ENCODE peak calls at places on chromosomes 12 and 14, in five cellular contexts. B, Z, X, E and D are unnamed samples.

GRCh38 chr14:67137744-67138371 is 51.4 kb upstream of the GARIN2 start:
- DNase-seq in B (no peak), Z (peak), X (no peak), E (no peak), D (peak)

GRCh38 chr12:2510066-2510465 is 284.7 kb upstream of the FKBP4 start:
- DNase-seq in B (no peak), Z (no peak), X (no peak), E (no peak), D (no peak)

GRCh38 chr12:13539051-13539450 is 342.5 kb downstream of the EMP1 start:
- DNase-seq in B (no peak), Z (no peak), X (no peak), E (no peak), D (no peak)

GRCh38 chr14:72611506-72611905 is 282.4 kb downstream of the DPF3 start:
- DNase-seq in B (no peak), Z (no peak), X (no peak), E (no peak), D (no peak)

GRCh38 chr12:12018454-12018853 is 52.3 kb upstream of the BCL2L14 start:
- DNase-seq in B (no peak), Z (peak), X (no peak), E (no peak), D (peak)

GRCh38 chr12:78963439-78964222 is 99.1 kb downstream of the SYT1 start:
- DNase-seq in B (no peak), Z (peak), X (no peak), E (no peak), D (peak)

GRCh38 chr14:67241416-67242362 is at the start of gene PALS1:
- DNase-seq in B (no peak), Z (peak), X (no peak), E (no peak), D (peak)

GRCh38 chr12:45425426-45425825 is 209.5 kb downstream of the ANO6 start:
- DNase-seq in B (no peak), Z (peak), X (no peak), E (no peak), D (peak)

GRCh38 chr12:69896653-69897381 is 71.8 kb downstream of the MYRFL start:
- DNase-seq in B (no peak), Z (no peak), X (no peak), E (no peak), D (no peak)

GRCh38 chr12:132194056-132194455 is 49.8 kb downstream of the NOC4L start:
- DNase-seq in B (no peak), Z (no peak), X (no peak), E (no peak), D (no peak)

GRCh38 chr12:131044136-131044535 is 90.4 kb downstream of the ADGRD1 start:
- DNase-seq in B (peak), Z (no peak), X (no peak), E (no peak), D (no peak)

GRCh38 chr14:99215277-99215676 is 56.7 kb downstream of the BCL11B start:
- DNase-seq in B (no peak), Z (no peak), X (no peak), E (no peak), D (peak)

GRCh38 chr12:121008347-121009098 is 7.8 kb downstream of the C12orf43 start:
- DNase-seq in B (no peak), Z (no peak), X (no peak), E (no peak), D (no peak)

GRCh38 chr12:58313091-58313855 is 371.9 kb downstream of the ATP23 start:
- DNase-seq in B (no peak), Z (peak), X (no peak), E (no peak), D (peak)

GRCh38 chr14:61710853-61711817 is 15.8 kb downstream of the HIF1A start:
- DNase-seq in B (no peak), Z (no peak), X (no peak), E (no peak), D (no peak)

GRCh38 chr12:22408605-22409004 is 74.1 kb upstream of the ST8SIA1 start:
- DNase-seq in B (no peak), Z (no peak), X (no peak), E (no peak), D (no peak)

GRCh38 chr12:105393586-105393985 is 63.1 kb downstream of the C12orf75 start:
- DNase-seq in B (no peak), Z (peak), X (no peak), E (no peak), D (peak)

GRCh38 chr12:111154180-111154579 is 214.7 kb downstream of the PHETA1 start:
- DNase-seq in B (no peak), Z (no peak), X (no peak), E (no peak), D (no peak)

GRCh38 chr12:95997276-95997675 is 1.1 kb upstream of the HAL start:
- DNase-seq in B (no peak), Z (no peak), X (no peak), E (no peak), D (no peak)

GRCh38 chr12:13288501-13288900 is 92.0 kb downstream of the EMP1 start:
- DNase-seq in B (no peak), Z (peak), X (no peak), E (no peak), D (peak)

GRCh38 chr12:112574896-112575558 is 156.3 kb downstream of the PTPN11 start:
- DNase-seq in B (no peak), Z (no peak), X (no peak), E (no peak), D (no peak)

GRCh38 chr12:132413931-132414588 is 75.9 kb upstream of the FBRSL1 start:
- DNase-seq in B (no peak), Z (no peak), X (no peak), E (no peak), D (no peak)

GRCh38 chr12:26198742-26199141 is 3.4 kb downstream of the SSPN start:
- DNase-seq in B (peak), Z (peak), X (no peak), E (no peak), D (peak)

GRCh38 chr14:50000215-50001145 is 107.6 kb downstream of the ARF6 start:
- DNase-seq in B (peak), Z (peak), X (peak), E (peak), D (peak)

GRCh38 chr12:132342322-132342721 is 12.9 kb upstream of the GALNT9 start:
- DNase-seq in B (no peak), Z (no peak), X (no peak), E (no peak), D (no peak)

GRCh38 chr12:118377005-118377890 is 893 bp downstream of the SUDS3 start:
- DNase-seq in B (no peak), Z (no peak), X (no peak), E (no peak), D (no peak)

GRCh38 chr14:56216631-56217379 is 98.6 kb downstream of the PELI2 start:
- DNase-seq in B (peak), Z (peak), X (peak), E (no peak), D (peak)

GRCh38 chr12:450438-450837 is 9.3 kb upstream of the B4GALNT3 start:
- DNase-seq in B (no peak), Z (no peak), X (peak), E (no peak), D (no peak)

GRCh38 chr12:46825526-46826414 is at the start of gene SLC38A4:
- DNase-seq in B (peak), Z (peak), X (peak), E (no peak), D (peak)

GRCh38 chr12:110591508-110592051 is 8.5 kb upstream of the PPTC7 start:
- DNase-seq in B (no peak), Z (no peak), X (no peak), E (no peak), D (no peak)

GRCh38 chr12:42213954-42214426 is 24.1 kb downstream of the YAF2 start:
- DNase-seq in B (no peak), Z (peak), X (peak), E (no peak), D (peak)

GRCh38 chr14:25090716-25091454 is 40.9 kb upstream of the STXBP6 start:
- DNase-seq in B (no peak), Z (peak), X (peak), E (no peak), D (peak)

GRCh38 chr12:22283006-22283506 is 51.5 kb downstream of the ST8SIA1 start:
- DNase-seq in B (no peak), Z (peak), X (no peak), E (no peak), D (peak)

GRCh38 chr12:123847876-123848275 is 85.8 kb downstream of the DNAH10 start:
- DNase-seq in B (no peak), Z (no peak), X (no peak), E (no peak), D (no peak)

GRCh38 chr14:31263485-31264133 is 56.0 kb upstream of the HECTD1 start:
- DNase-seq in B (no peak), Z (peak), X (peak), E (no peak), D (peak)

GRCh38 chr12:52060498-52061177 is 9.1 kb upstream of the ATG101 start:
- DNase-seq in B (no peak), Z (peak), X (peak), E (no peak), D (peak)

GRCh38 chr14:89588840-89589296 is 171.8 kb upstream of the FOXN3 start:
- DNase-seq in B (no peak), Z (no peak), X (no peak), E (no peak), D (no peak)

GRCh38 chr14:61614693-61615092 is 80.6 kb upstream of the HIF1A start:
- DNase-seq in B (no peak), Z (no peak), X (no peak), E (no peak), D (no peak)

GRCh38 chr12:52581481-52581880 is 7.8 kb upstream of the KRT74 start:
- DNase-seq in B (no peak), Z (peak), X (no peak), E (no peak), D (peak)

GRCh38 chr14:78785265-78785664 is 615.1 kb downstream of the NRXN3 start:
- DNase-seq in B (no peak), Z (no peak), X (peak), E (no peak), D (no peak)

GRCh38 chr14:78788467-78789360 is 618.5 kb downstream of the NRXN3 start:
- DNase-seq in B (no peak), Z (no peak), X (no peak), E (no peak), D (no peak)

GRCh38 chr14:78790262-78790661 is 620.1 kb downstream of the NRXN3 start:
- DNase-seq in B (no peak), Z (no peak), X (no peak), E (no peak), D (no peak)
- TF ChIP-seq CTCF in B (no peak), Z (no peak), X (no peak), E (no peak), D (no peak)

DNA sequence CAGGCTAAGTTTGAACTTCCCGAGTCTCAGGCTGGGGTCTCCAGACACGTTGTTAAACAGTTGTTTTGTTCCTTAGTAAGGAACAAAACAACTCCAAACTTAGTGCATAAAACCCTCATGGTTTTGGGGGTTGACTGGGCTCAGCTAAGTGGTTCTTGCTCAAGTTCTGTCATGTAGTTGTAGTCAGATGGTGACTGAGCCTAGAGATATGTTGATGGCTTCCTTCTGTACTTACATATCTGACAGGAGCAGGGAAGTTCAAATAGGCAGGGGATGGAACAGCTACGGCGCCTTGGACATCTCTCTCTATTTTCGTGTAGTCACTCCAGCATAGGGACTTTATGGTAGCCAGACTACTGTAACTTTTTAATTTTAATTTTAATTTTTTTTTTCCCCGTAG is 45.7 kb downstream of the SPATS2 start:
- DNase-seq in B (no peak), Z (peak), X (no peak), E (no peak), D (no peak)
- TF ChIP-seq CTCF in B (no peak), Z (no peak), X (no peak), E (no peak), D (no peak)

GRCh38 chr14:91482278-91483023 is 27.7 kb downstream of the PPP4R3A start:
- DNase-seq in B (no peak), Z (peak), X (no peak), E (no peak), D (peak)

GRCh38 chr14:91484744-91485143 is 25.4 kb downstream of the PPP4R3A start:
- DNase-seq in B (no peak), Z (no peak), X (no peak), E (no peak), D (no peak)

DNA sequence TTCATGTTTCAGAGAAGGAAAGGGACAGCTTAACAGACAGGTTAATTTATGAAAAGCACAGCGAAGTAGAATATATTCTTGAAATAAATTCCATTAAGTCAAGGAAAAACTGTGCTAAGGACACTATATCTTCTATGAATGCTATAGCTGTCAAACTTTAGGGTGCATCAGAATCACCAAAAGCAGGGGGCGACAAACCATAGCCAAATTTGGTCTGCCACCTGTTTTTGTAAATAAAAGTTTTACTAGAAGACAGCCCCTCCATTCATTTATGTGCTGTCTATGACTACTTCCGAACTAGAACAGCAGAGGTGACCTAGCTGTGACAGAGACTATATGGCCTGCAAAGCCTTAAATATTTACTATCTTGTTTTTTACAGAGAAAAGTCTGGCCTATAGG is 25.9 kb downstream of the PPP4R3A start:
- DNase-seq in B (no peak), Z (no peak), X (no peak), E (no peak), D (no peak)
- TF ChIP-seq CTCF in B (no peak), Z (no peak), X (no peak), E (peak), D (no peak)

GRCh38 chr12:119505001-119505400 is 88.6 kb upstream of the TMEM233 start:
- DNase-seq in B (no peak), Z (no peak), X (no peak), E (no peak), D (no peak)

DNA sequence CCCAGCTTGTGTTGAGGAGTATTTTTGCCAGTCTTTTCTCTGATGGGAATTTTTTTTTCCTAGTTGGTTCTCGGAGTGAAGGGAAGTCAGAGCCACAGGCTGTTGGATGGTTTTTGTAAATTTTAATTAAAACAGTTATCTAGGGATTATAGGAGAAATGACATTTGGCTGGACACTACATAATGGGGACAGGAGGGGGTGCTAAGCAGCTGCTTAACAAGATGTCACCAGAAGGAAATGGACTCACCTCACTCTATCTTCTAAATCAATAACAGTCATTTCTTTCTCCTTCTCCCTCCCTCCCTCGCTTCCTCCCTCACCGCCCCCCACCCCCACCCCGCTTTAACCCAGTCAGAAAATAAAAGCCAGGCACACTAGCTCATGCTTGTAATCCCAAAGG is 93.4 kb upstream of the TMEM233 start:
- DNase-seq in B (no peak), Z (no peak), X (no peak), E (no peak), D (no peak)
- TF ChIP-seq CTCF in B (no peak), Z (no peak), X (no peak), E (no peak), D (no peak)